ENCODE peak calls at places on chromosomes 7 and 10, in eight cellular contexts. J is HT1080; Q is activated CD4-positive, alpha-beta T cell treated with anti-CD3 and anti-CD28 coated beads, Interleukin-2, amount 10 ng/mL, durations not matched to agents 24 days and 14 days; U is RWPE2; S is GM23248; V is HS-5; Z is T-helper 2 cell; H is non-pigmented ciliary epithelial cell. O is an unnamed sample.

GRCh38 chr7:95199779-95200558 is 124.4 kb downstream of the PON1 start:
- DNase-seq in J (peak), Q (no peak), U (no peak), S (peak), V (no peak), Z (no peak), H (peak), O (peak)

GRCh38 chr7:74101061-74101681 is 17.6 kb downstream of the LIMK1 start:
- DNase-seq in J (no peak), Q (no peak), U (no peak), S (peak), V (no peak), Z (no peak), H (no peak), O (no peak)

GRCh38 chr10:74344306-74344705 is 193.3 kb downstream of the ADK start:
- DNase-seq in J (no peak), Q (no peak), U (no peak), S (no peak), V (no peak), Z (no peak), H (no peak), O (no peak)

GRCh38 chr7:4013793-4014192 is 668.3 kb upstream of the FOXK1 start:
- DNase-seq in J (no peak), Q (no peak), U (no peak), S (no peak), V (no peak), Z (no peak), H (no peak), O (no peak)

GRCh38 chr10:100562806-100563293 is 27.1 kb downstream of the HIF1AN start:
- DNase-seq in J (peak), Q (no peak), U (no peak), S (peak), V (peak), Z (no peak), H (peak), O (peak)

GRCh38 chr7:140691368-140692045 is 5.0 kb upstream of the NDUFB2 start:
- DNase-seq in J (no peak), Q (no peak), U (no peak), S (no peak), V (no peak), Z (no peak), H (no peak), O (no peak)

GRCh38 chr7:100561491-100562194 is 12.1 kb downstream of the SAP25 start:
- DNase-seq in J (no peak), Q (no peak), U (no peak), S (no peak), V (no peak), Z (no peak), H (no peak), O (no peak)

GRCh38 chr7:120985839-120986238 is 2.7 kb upstream of the CPED1 start:
- DNase-seq in J (no peak), Q (no peak), U (no peak), S (no peak), V (no peak), Z (no peak), H (no peak), O (no peak)

GRCh38 chr10:114729103-114729659 is 71.1 kb upstream of the ABLIM1 start:
- DNase-seq in J (no peak), Q (no peak), U (no peak), S (no peak), V (no peak), Z (no peak), H (no peak), O (no peak)

GRCh38 chr10:20446794-20447193 is 450.3 kb downstream of the NEBL start:
- DNase-seq in J (no peak), Q (no peak), U (no peak), S (no peak), V (no peak), Z (no peak), H (no peak), O (no peak)

GRCh38 chr7:39609462-39610149 is 13.8 kb upstream of the RALA start:
- DNase-seq in J (no peak), Q (no peak), U (no peak), S (peak), V (no peak), Z (no peak), H (no peak), O (no peak)

GRCh38 chr7:106071356-106071998 is 40.6 kb downstream of the SYPL1 start:
- DNase-seq in J (peak), Q (peak), U (no peak), S (no peak), V (no peak), Z (no peak), H (no peak), O (peak)

GRCh38 chr7:28478661-28479060 is 66.3 kb downstream of the CREB5 start:
- DNase-seq in J (no peak), Q (no peak), U (no peak), S (peak), V (no peak), Z (no peak), H (no peak), O (no peak)

GRCh38 chr7:70833726-70834125 is 298.2 kb upstream of the GALNT17 start:
- DNase-seq in J (peak), Q (no peak), U (no peak), S (peak), V (peak), Z (no peak), H (peak), O (peak)

GRCh38 chr7:44390701-44391100 is 65.3 kb upstream of the CAMK2B start:
- DNase-seq in J (no peak), Q (no peak), U (no peak), S (no peak), V (no peak), Z (no peak), H (no peak), O (no peak)

GRCh38 chr10:59064116-59064707 is 112.2 kb upstream of the PHYHIPL start:
- DNase-seq in J (no peak), Q (no peak), U (no peak), S (no peak), V (no peak), Z (no peak), H (no peak), O (no peak)